ENCODE peak calls at places on chromosomes 12 and 14, in seven cellular contexts. U is HCEC 1CT; L is stimulated activated naive CD8-positive, alpha-beta T cell treated with anti-CD3 and anti-CD28 coated beads, Interleukin-15, Interleukin-2, amounts not matched to agents 100 U/mL and 50 U/mL, for 24 hours; R is stimulated activated CD4-positive, alpha-beta T cell treated with anti-CD3 and anti-CD28 coated beads, TNF-alpha, amount 100 ng/mL, for 24 hours; H is activated CD4-positive, alpha-beta T cell treated with anti-CD3 and anti-CD28 coated beads for 24 hours; E is WTC11; X is CD4-positive, alpha-beta memory T cell. P is an unnamed sample.

GRCh38 chr14:77184396-77185092 is 2.9 kb downstream of the TMEM63C start:
- DNase-seq in U (no peak), L (no peak), R (no peak), H (no peak), E (no peak), X (no peak), P (no peak)

GRCh38 chr12:130799051-130799450 is 40.0 kb downstream of the STX2 start:
- DNase-seq in U (peak), L (no peak), R (no peak), H (no peak), E (no peak), X (no peak), P (no peak)

GRCh38 chr12:128190614-128191013 is 76.4 kb upstream of the TMEM132C start:
- DNase-seq in U (no peak), L (no peak), R (no peak), H (no peak), E (no peak), X (no peak), P (no peak)

GRCh38 chr14:46378248-46378647 is 273.3 kb downstream of the RPL10L start:
- DNase-seq in U (no peak), L (no peak), R (no peak), H (no peak), E (no peak), X (no peak), P (no peak)

GRCh38 chr12:13698001-13698400 is 283.4 kb downstream of the GRIN2B start:
- DNase-seq in U (no peak), L (no peak), R (no peak), H (no peak), E (no peak), X (peak), P (no peak)

GRCh38 chr14:99779751-99780150 is 13.5 kb upstream of the EML1 start:
- DNase-seq in U (peak), L (no peak), R (no peak), H (no peak), E (no peak), X (no peak), P (peak)

GRCh38 chr14:104596927-104597351 is 7.6 kb downstream of the TMEM179 start:
- DNase-seq in U (no peak), L (no peak), R (no peak), H (no peak), E (no peak), X (no peak), P (no peak)

GRCh38 chr12:56078427-56078826 is 1.5 kb upstream of the ERBB3 start:
- DNase-seq in U (no peak), L (no peak), R (no peak), H (no peak), E (no peak), X (no peak), P (no peak)

GRCh38 chr14:68418192-68419118 is 374.4 kb downstream of the ZFP36L1 start:
- DNase-seq in U (no peak), L (no peak), R (no peak), H (no peak), E (no peak), X (no peak), P (no peak)

GRCh38 chr14:68279777-68280233 is 460.2 kb downstream of the RAD51B start:
- DNase-seq in U (no peak), L (no peak), R (no peak), H (no peak), E (no peak), X (no peak), P (no peak)

GRCh38 chr14:35390577-35391387 is 13.8 kb downstream of the NFKBIA start:
- DNase-seq in U (peak), L (no peak), R (no peak), H (no peak), E (no peak), X (no peak), P (no peak)

GRCh38 chr14:20440465-20440864 is 4.5 kb upstream of the KLHL33 start:
- DNase-seq in U (no peak), L (peak), R (no peak), H (no peak), E (no peak), X (no peak), P (no peak)

GRCh38 chr14:76810953-76811400 is 1.7 kb downstream of the ANGEL1 start:
- DNase-seq in U (peak), L (no peak), R (no peak), H (no peak), E (no peak), X (no peak), P (peak)

GRCh38 chr14:93395227-93395626 is 35.5 kb upstream of the UNC79 start:
- DNase-seq in U (no peak), L (no peak), R (no peak), H (no peak), E (no peak), X (no peak), P (no peak)

GRCh38 chr14:100608064-100608463 is 20.8 kb upstream of the BEGAIN start:
- DNase-seq in U (no peak), L (no peak), R (no peak), H (no peak), E (no peak), X (no peak), P (no peak)

GRCh38 chr12:57631566-57632368 is 1.2 kb downstream of the B4GALNT1 start:
- DNase-seq in U (no peak), L (no peak), R (no peak), H (no peak), E (peak), X (no peak), P (no peak)

P was measured in fibroblast of lung.